ENCODE peak calls at places on chromosomes 7 and 10, in four cellular contexts. One of them, this sample, is unnamed.

GRCh38 chr7:28068811-28069216 is 111.8 kb downstream of the JAZF1 start:
- DNase-seq in GM12878: no peak
- DNase-seq in K562: no peak
- DNase-seq in H1: no peak
- DNase-seq in this sample: no peak

GRCh38 chr7:83599131-83599530 is 49.8 kb downstream of the SEMA3E start:
- DNase-seq in GM12878: no peak
- DNase-seq in K562: no peak
- DNase-seq in H1: no peak
- DNase-seq in this sample: no peak

GRCh38 chr10:121608669-121609190 is 10.5 kb upstream of the FGFR2 start:
- DNase-seq in GM12878: no peak
- DNase-seq in K562: peak; percentile 26
- DNase-seq in H1: no peak
- DNase-seq in this sample: peak; percentile 13

GRCh38 chr10:77869626-77870420 is 56.7 kb downstream of the DLG5 start:
- DNase-seq in GM12878: no peak
- DNase-seq in K562: no peak
- DNase-seq in H1: no peak
- DNase-seq in this sample: no peak

GRCh38 chr7:103989785-103990775 is 622 bp upstream of the RELN start:
- DNase-seq in GM12878: no peak
- DNase-seq in K562: peak; percentile 82
- DNase-seq in H1: no peak
- DNase-seq in this sample: peak; percentile 59

GRCh38 chr10:84196083-84196482 is 1.7 kb downstream of the CDHR1 start:
- DNase-seq in GM12878: no peak
- DNase-seq in K562: no peak
- DNase-seq in H1: no peak
- DNase-seq in this sample: peak; percentile 3

GRCh38 chr10:87596351-87596750 is 63.3 kb upstream of the PAPSS2 start:
- DNase-seq in GM12878: peak; percentile 16
- DNase-seq in K562: no peak
- DNase-seq in H1: no peak
- DNase-seq in this sample: no peak

GRCh38 chr10:48639646-48640045 is 34.8 kb upstream of the ARHGAP22 start:
- DNase-seq in GM12878: no peak
- DNase-seq in K562: no peak
- DNase-seq in H1: no peak
- DNase-seq in this sample: no peak

GRCh38 chr10:92891885-92892705 is 43.8 kb downstream of the EXOC6 start:
- DNase-seq in GM12878: no peak
- DNase-seq in K562: peak; percentile 77
- DNase-seq in H1: no peak
- DNase-seq in this sample: peak; percentile 96

GRCh38 chr7:99140813-99141212 is 3.1 kb downstream of the SMURF1 start:
- DNase-seq in GM12878: no peak
- DNase-seq in K562: no peak
- DNase-seq in H1: no peak
- DNase-seq in this sample: no peak

GRCh38 chr10:17062009-17062408 is 67.6 kb downstream of the CUBN start:
- DNase-seq in GM12878: no peak
- DNase-seq in K562: no peak
- DNase-seq in H1: no peak
- DNase-seq in this sample: no peak

GRCh38 chr10:5975641-5976473 is 1.5 kb downstream of the IL15RA start:
- DNase-seq in GM12878: peak; percentile 89
- DNase-seq in K562: peak; percentile 44
- DNase-seq in H1: no peak
- DNase-seq in this sample: no peak

GRCh38 chr7:90595801-90596683 is at the start of gene CDK14:
- DNase-seq in GM12878: no peak
- DNase-seq in K562: peak; percentile 80
- DNase-seq in H1: no peak
- DNase-seq in this sample: peak; percentile 46

GRCh38 chr7:142445019-142445686 is 187.3 kb upstream of the PRSS58 start:
- DNase-seq in GM12878: no peak
- DNase-seq in K562: peak; percentile 37
- DNase-seq in H1: no peak
- DNase-seq in this sample: no peak

GRCh38 chr7:78993341-78993740 is 460.1 kb downstream of the MAGI2 start:
- DNase-seq in GM12878: no peak
- DNase-seq in K562: no peak
- DNase-seq in H1: no peak
- DNase-seq in this sample: no peak

GRCh38 chr10:58291538-58292174 is 22.7 kb downstream of the CISD1 start:
- DNase-seq in GM12878: no peak
- DNase-seq in K562: peak; percentile 60
- DNase-seq in H1: no peak
- DNase-seq in this sample: peak; percentile 21

GRCh38 chr10:74991435-74991834 is 120.0 kb upstream of the SAMD8 start:
- DNase-seq in GM12878: no peak
- DNase-seq in K562: peak; percentile 66
- DNase-seq in H1: no peak
- DNase-seq in this sample: peak; percentile 60

GRCh38 chr10:114686013-114686412 is 27.9 kb upstream of the ABLIM1 start:
- DNase-seq in GM12878: no peak
- DNase-seq in K562: no peak
- DNase-seq in H1: no peak
- DNase-seq in this sample: no peak

GRCh38 chr7:95141755-95142154 is 182.6 kb downstream of the PON1 start:
- DNase-seq in GM12878: no peak
- DNase-seq in K562: no peak
- DNase-seq in H1: no peak
- DNase-seq in this sample: no peak

GRCh38 chr10:116699783-116700150 is 42.6 kb downstream of the HSPA12A start:
- DNase-seq in GM12878: no peak
- DNase-seq in K562: no peak
- DNase-seq in H1: no peak
- DNase-seq in this sample: no peak

GRCh38 chr7:104142147-104142546 is 65.7 kb downstream of the ORC5 start:
- DNase-seq in GM12878: no peak
- DNase-seq in K562: no peak
- DNase-seq in H1: no peak
- DNase-seq in this sample: no peak

DNA sequence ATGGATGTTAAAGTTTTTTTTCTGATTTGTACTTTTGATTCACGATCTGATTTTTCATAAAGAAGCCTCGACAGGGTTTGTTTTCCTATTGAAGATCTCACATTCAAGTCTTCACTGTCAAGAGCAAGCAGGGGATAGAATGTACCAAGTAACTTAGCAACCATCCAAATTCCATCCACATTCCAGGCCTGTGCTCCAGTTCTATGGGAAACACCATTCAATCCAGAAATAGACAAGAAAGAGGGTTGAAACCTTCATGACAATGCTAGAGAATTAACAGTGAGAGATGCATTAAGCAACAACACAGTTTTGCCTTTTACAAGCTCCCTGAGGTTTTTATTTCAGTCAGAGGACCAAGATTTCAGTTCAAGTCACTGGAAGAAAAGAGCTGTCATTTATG is 300.2 kb downstream of the NEBL start:
- DNase-seq in GM12878: no peak
- DNase-seq in K562: no peak
- DNase-seq in H1: no peak
- DNase-seq in this sample: no peak
- TF ChIP-seq RFX5 in GM12878: no peak
- TF ChIP-seq RFX5 in K562: no peak
- TF ChIP-seq RFX5 in H1: no peak
- TF ChIP-seq RFX5 in this sample: no peak

GRCh38 chr10:128660726-128661125 is 534.5 kb upstream of the MKI67 start:
- DNase-seq in GM12878: no peak
- DNase-seq in K562: peak; percentile 42
- DNase-seq in H1: no peak
- DNase-seq in this sample: no peak
- TF ChIP-seq CREB1 in GM12878: no peak
- TF ChIP-seq CREB1 in K562: no peak
- TF ChIP-seq CREB1 in H1: no peak
- TF ChIP-seq CREB1 in this sample: no peak

GRCh38 chr7:33807779-33808482 is 97.4 kb upstream of the BMPER start:
- DNase-seq in GM12878: no peak
- DNase-seq in K562: peak; percentile 23
- DNase-seq in H1: peak; percentile 46
- DNase-seq in this sample: peak; percentile 69
- TF ChIP-seq RFX5 in GM12878: no peak
- TF ChIP-seq RFX5 in K562: no peak
- TF ChIP-seq RFX5 in H1: no peak
- TF ChIP-seq RFX5 in this sample: no peak

DNA sequence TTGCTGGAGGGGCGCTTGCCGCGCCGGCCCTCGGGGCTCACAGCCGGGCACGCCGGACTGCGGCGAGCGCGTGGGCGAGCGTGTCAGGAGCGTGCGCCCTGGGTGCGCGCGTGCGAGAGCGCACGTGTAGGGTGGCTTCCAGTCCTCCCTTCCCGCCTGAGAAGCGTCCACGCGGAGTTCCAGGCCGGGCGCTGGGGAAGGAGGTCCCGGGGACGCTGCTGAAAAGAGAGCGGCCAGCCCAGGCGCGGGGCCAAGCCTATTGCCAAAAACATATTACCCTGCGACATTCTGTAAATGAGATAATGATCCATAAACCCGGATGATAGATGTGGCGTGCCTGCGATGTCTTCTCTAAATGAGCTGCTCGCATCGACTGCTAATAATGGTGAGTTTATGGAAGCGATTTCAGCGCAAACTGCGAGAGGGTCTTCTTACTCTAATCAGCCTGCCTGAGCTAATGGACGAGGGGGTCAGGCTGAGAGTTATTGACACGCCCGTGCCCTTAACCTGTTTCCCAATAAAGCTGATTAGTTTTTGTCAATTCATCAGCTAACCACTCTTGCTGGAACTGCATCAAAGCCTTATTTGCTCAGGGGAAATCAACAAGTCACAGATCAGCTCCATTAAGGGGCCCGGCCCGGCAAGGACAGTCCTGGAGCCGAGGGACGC is 8.0 kb upstream of the MNX1 start:
- DNase-seq in GM12878: no peak
- DNase-seq in K562: no peak
- DNase-seq in H1: no peak
- DNase-seq in this sample: no peak
- TF ChIP-seq CREB1 in GM12878: no peak
- TF ChIP-seq CREB1 in K562: no peak
- TF ChIP-seq CREB1 in H1: no peak
- TF ChIP-seq CREB1 in this sample: no peak

GRCh38 chr7:128321044-128321422 is 22.7 kb downstream of the RBM28 start:
- DNase-seq in GM12878: no peak
- DNase-seq in K562: no peak
- DNase-seq in H1: no peak
- DNase-seq in this sample: no peak

GRCh38 chr7:128324363-128324680 is 19.4 kb downstream of the RBM28 start:
- DNase-seq in GM12878: no peak
- DNase-seq in K562: no peak
- DNase-seq in H1: no peak
- DNase-seq in this sample: no peak

GRCh38 chr7:128318696-128319095 is 25.0 kb downstream of the RBM28 start:
- DNase-seq in GM12878: no peak
- DNase-seq in K562: no peak
- DNase-seq in H1: no peak
- DNase-seq in this sample: no peak

GRCh38 chr7:128322040-128322643 is 21.6 kb downstream of the RBM28 start:
- DNase-seq in GM12878: no peak
- DNase-seq in K562: peak; percentile 51
- DNase-seq in H1: no peak
- DNase-seq in this sample: peak; percentile 48

DNA sequence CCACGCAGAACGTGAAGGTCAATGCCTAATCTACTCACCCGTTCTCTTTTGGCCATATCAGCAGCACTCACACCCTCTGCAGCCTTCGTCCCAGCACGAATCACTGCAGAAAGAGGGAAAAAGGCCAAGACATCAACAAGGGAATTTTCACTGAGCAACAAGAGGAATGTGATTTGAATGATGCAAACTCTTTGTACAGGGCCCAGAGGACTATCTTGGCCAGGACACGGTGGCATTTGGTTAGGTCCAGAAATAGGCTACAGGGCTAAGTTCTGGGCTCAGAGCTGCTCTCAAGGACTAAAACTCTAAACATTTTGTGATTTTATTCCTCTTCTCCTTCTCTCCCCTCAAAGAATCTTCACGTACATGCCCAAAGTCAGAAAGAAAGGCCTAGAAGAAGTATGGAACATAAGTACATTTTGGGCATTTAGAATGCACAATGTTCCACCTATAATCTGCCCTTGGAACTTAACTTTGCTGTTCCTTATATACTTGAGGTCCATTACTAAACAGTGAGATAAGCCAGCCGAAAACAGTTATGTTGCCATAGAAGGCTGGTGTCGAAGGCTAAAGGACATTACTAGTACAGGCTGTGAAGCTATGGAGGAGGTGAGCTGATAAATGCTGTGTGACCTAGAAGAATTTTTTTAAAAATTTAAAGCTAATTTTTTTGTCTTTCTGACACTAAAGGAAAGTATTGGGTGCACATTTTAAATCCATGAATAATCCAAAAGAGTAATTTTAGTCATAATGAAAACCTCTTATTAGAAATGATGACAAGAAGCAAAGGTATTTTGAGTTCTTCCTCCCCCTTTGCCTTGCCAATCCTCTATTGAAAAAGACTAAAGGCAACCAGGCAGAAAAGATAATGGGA is 20.0 kb downstream of the RBM28 start:
- DNase-seq in GM12878: no peak
- DNase-seq in K562: no peak
- DNase-seq in H1: no peak
- DNase-seq in this sample: no peak
- TF ChIP-seq RFX5 in GM12878: no peak
- TF ChIP-seq RFX5 in K562: no peak
- TF ChIP-seq RFX5 in H1: no peak
- TF ChIP-seq RFX5 in this sample: no peak

DNA sequence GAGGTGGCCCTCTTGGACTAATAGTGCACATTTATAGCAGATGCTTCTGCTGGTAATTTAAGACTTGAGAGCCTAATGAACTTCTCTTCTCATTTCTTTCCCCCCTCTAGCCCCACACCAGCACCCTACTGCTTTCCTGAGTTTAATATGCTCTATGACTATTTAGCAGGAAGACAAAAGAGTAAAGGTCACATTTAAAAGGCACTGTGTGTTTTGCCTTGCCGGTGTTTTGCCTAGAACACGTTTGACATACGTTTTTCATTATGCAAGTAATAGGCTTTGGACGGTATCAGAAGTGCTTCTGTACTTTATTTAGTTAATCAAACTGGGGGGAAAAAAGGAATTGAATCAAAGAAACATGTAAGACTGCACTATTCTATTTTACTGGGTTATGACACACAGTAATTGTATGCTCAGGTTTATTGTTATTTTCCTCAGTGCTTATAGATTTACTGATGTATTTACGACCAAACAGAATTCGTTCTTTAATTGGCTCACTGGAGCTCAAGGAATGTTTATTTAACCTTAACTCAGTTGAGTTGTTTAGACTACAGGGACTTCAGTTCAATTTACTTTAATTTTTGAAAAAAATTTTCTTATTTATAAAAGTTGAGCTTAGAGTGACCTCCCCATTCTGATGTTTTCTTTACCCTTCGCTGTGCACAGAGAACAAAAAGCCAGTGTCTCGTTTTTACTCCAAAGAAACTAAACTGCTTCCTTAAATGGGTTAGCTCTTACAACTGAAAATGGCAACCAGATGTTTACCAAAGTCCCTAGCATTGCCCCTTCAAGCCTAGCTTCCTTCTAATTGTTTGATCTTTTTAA is 35.4 kb downstream of the CPED1 start:
- DNase-seq in GM12878: no peak
- DNase-seq in K562: no peak
- DNase-seq in H1: no peak
- DNase-seq in this sample: no peak
- TF ChIP-seq CREB1 in GM12878: no peak
- TF ChIP-seq CREB1 in K562: no peak
- TF ChIP-seq CREB1 in H1: no peak
- TF ChIP-seq CREB1 in this sample: no peak